ENCODE peak calls at places on chromosomes 1 and 21, in nine cellular contexts. One of them, this sample, is unnamed.

GRCh38 chr1:76073471-76073870 is 1.1 kb upstream of the ST6GALNAC3 start:
- DNase-seq in AG09309: peak; percentile 24
- DNase-seq in HL-60: no peak
- DNase-seq in A549: no peak
- DNase-seq in Calu3: no peak
- DNase-seq in progenitor cell of endocrine pancreas: no peak
- DNase-seq in omental fat pad: no peak
- DNase-seq in GM23338: peak; percentile 44
- DNase-seq in keratinocyte: no peak
- DNase-seq in this sample: peak; percentile 63

GRCh38 chr1:56301791-56302190 is 277.6 kb downstream of the PLPP3 start:
- DNase-seq in AG09309: peak; percentile 52
- DNase-seq in HL-60: no peak
- DNase-seq in progenitor cell of endocrine pancreas: no peak
- DNase-seq in omental fat pad: no peak
- DNase-seq in keratinocyte: no peak
- DNase-seq in Calu3: no peak
- DNase-seq in GM23338: no peak
- DNase-seq in A549: peak; percentile 13
- DNase-seq in this sample: no peak

GRCh38 chr1:153488731-153489130 is 28.3 kb upstream of the S100A7 start:
- DNase-seq in Calu3: no peak
- DNase-seq in HL-60: no peak
- DNase-seq in progenitor cell of endocrine pancreas: no peak
- DNase-seq in GM23338: no peak
- DNase-seq in keratinocyte: no peak
- DNase-seq in AG09309: no peak
- DNase-seq in A549: no peak
- DNase-seq in omental fat pad: no peak
- DNase-seq in this sample: no peak

GRCh38 chr1:79044974-79045650 is 38.6 kb upstream of the ADGRL4 start:
- DNase-seq in GM23338: peak; percentile 65
- DNase-seq in keratinocyte: no peak
- DNase-seq in AG09309: no peak
- DNase-seq in A549: no peak
- DNase-seq in omental fat pad: no peak
- DNase-seq in progenitor cell of endocrine pancreas: no peak
- DNase-seq in HL-60: no peak
- DNase-seq in Calu3: no peak
- DNase-seq in this sample: no peak

GRCh38 chr1:43540653-43541071 is 10.0 kb downstream of the PTPRF start:
- DNase-seq in AG09309: no peak
- DNase-seq in omental fat pad: no peak
- DNase-seq in GM23338: no peak
- DNase-seq in HL-60: no peak
- DNase-seq in progenitor cell of endocrine pancreas: no peak
- DNase-seq in keratinocyte: no peak
- DNase-seq in Calu3: no peak
- DNase-seq in A549: no peak
- DNase-seq in this sample: no peak

GRCh38 chr1:204647114-204647804 is 38.3 kb downstream of the LRRN2 start:
- DNase-seq in A549: peak; percentile 86
- DNase-seq in omental fat pad: no peak
- DNase-seq in GM23338: peak; percentile 85
- DNase-seq in keratinocyte: peak; percentile 5
- DNase-seq in progenitor cell of endocrine pancreas: no peak
- DNase-seq in AG09309: no peak
- DNase-seq in HL-60: peak; percentile 18
- DNase-seq in Calu3: peak; percentile 76
- DNase-seq in this sample: peak; percentile 54

GRCh38 chr1:32666866-32667566 is 16.0 kb downstream of the RBBP4 start:
- DNase-seq in GM23338: no peak
- DNase-seq in progenitor cell of endocrine pancreas: no peak
- DNase-seq in AG09309: no peak
- DNase-seq in omental fat pad: no peak
- DNase-seq in A549: no peak
- DNase-seq in keratinocyte: no peak
- DNase-seq in Calu3: no peak
- DNase-seq in HL-60: no peak
- DNase-seq in this sample: peak; percentile 23

GRCh38 chr1:171251042-171251740 is 2.9 kb downstream of the FMO1 start:
- DNase-seq in keratinocyte: no peak
- DNase-seq in omental fat pad: no peak
- DNase-seq in progenitor cell of endocrine pancreas: peak; percentile 25
- DNase-seq in HL-60: no peak
- DNase-seq in Calu3: peak; percentile 15
- DNase-seq in GM23338: peak; percentile 72
- DNase-seq in A549: no peak
- DNase-seq in AG09309: no peak
- DNase-seq in this sample: no peak

GRCh38 chr1:110880708-110881374 is 7.9 kb downstream of the CD53 start:
- DNase-seq in GM23338: no peak
- DNase-seq in AG09309: no peak
- DNase-seq in HL-60: no peak
- DNase-seq in Calu3: no peak
- DNase-seq in omental fat pad: no peak
- DNase-seq in progenitor cell of endocrine pancreas: no peak
- DNase-seq in A549: no peak
- DNase-seq in keratinocyte: no peak
- DNase-seq in this sample: no peak

GRCh38 chr1:156845055-156845952 is 13.6 kb downstream of the INSRR start:
- DNase-seq in Calu3: no peak
- DNase-seq in AG09309: no peak
- DNase-seq in HL-60: no peak
- DNase-seq in keratinocyte: no peak
- DNase-seq in omental fat pad: no peak
- DNase-seq in GM23338: peak; percentile 62
- DNase-seq in A549: no peak
- DNase-seq in progenitor cell of endocrine pancreas: no peak
- DNase-seq in this sample: no peak

GRCh38 chr1:213987422-213987875 is 324 bp upstream of the PROX1 start:
- DNase-seq in A549: no peak
- DNase-seq in progenitor cell of endocrine pancreas: no peak
- DNase-seq in HL-60: no peak
- DNase-seq in AG09309: no peak
- DNase-seq in keratinocyte: no peak
- DNase-seq in Calu3: no peak
- DNase-seq in omental fat pad: no peak
- DNase-seq in GM23338: no peak
- DNase-seq in this sample: no peak

GRCh38 chr1:20992327-20993056 is 184.2 kb downstream of the EIF4G3 start:
- DNase-seq in GM23338: no peak
- DNase-seq in AG09309: no peak
- DNase-seq in Calu3: no peak
- DNase-seq in HL-60: no peak
- DNase-seq in omental fat pad: no peak
- DNase-seq in A549: no peak
- DNase-seq in keratinocyte: no peak
- DNase-seq in progenitor cell of endocrine pancreas: no peak
- DNase-seq in this sample: no peak

GRCh38 chr1:165696625-165697100 is 1.7 kb downstream of the ALDH9A1 start:
- DNase-seq in GM23338: no peak
- DNase-seq in AG09309: peak; percentile 95
- DNase-seq in omental fat pad: no peak
- DNase-seq in keratinocyte: no peak
- DNase-seq in A549: no peak
- DNase-seq in progenitor cell of endocrine pancreas: no peak
- DNase-seq in Calu3: no peak
- DNase-seq in HL-60: no peak
- DNase-seq in this sample: no peak

GRCh38 chr1:89311757-89312156 is 39.1 kb upstream of the GBP5 start:
- DNase-seq in AG09309: no peak
- DNase-seq in omental fat pad: no peak
- DNase-seq in keratinocyte: no peak
- DNase-seq in HL-60: peak; percentile 43
- DNase-seq in GM23338: no peak
- DNase-seq in Calu3: peak; percentile 37
- DNase-seq in A549: no peak
- DNase-seq in progenitor cell of endocrine pancreas: no peak
- DNase-seq in this sample: peak; percentile 42

GRCh38 chr1:3753656-3754454 is 1.6 kb downstream of the CCDC27 start:
- DNase-seq in Calu3: no peak
- DNase-seq in GM23338: no peak
- DNase-seq in AG09309: no peak
- DNase-seq in A549: no peak
- DNase-seq in HL-60: no peak
- DNase-seq in progenitor cell of endocrine pancreas: no peak
- DNase-seq in keratinocyte: no peak
- DNase-seq in omental fat pad: no peak
- DNase-seq in this sample: no peak

GRCh38 chr21:46639489-46640386 is 4.3 kb downstream of the PRMT2 start:
- DNase-seq in A549: peak; percentile 34
- DNase-seq in HL-60: no peak
- DNase-seq in AG09309: no peak
- DNase-seq in keratinocyte: no peak
- DNase-seq in Calu3: no peak
- DNase-seq in omental fat pad: no peak
- DNase-seq in progenitor cell of endocrine pancreas: no peak
- DNase-seq in GM23338: peak; percentile 33
- DNase-seq in this sample: no peak
- TF ChIP-seq CTCF in A549: peak; percentile 38
- TF ChIP-seq CTCF in HL-60: peak; percentile 2
- TF ChIP-seq CTCF in AG09309: peak; percentile 34
- TF ChIP-seq CTCF in keratinocyte: no peak
- TF ChIP-seq CTCF in Calu3: no peak
- TF ChIP-seq CTCF in omental fat pad: no peak
- TF ChIP-seq CTCF in progenitor cell of endocrine pancreas: peak; percentile 33
- TF ChIP-seq CTCF in GM23338: no peak
- TF ChIP-seq CTCF in this sample: peak; percentile 43

GRCh38 chr21:36478941-36479340 is 981 bp downstream of the CLDN14 start:
- DNase-seq in keratinocyte: no peak
- DNase-seq in Calu3: no peak
- DNase-seq in A549: peak; percentile 28
- DNase-seq in GM23338: peak; percentile 53
- DNase-seq in progenitor cell of endocrine pancreas: no peak
- DNase-seq in AG09309: no peak
- DNase-seq in omental fat pad: no peak
- DNase-seq in HL-60: no peak
- DNase-seq in this sample: no peak
- TF ChIP-seq CTCF in keratinocyte: peak; percentile 20
- TF ChIP-seq CTCF in Calu3: no peak
- TF ChIP-seq CTCF in A549: peak; percentile 24
- TF ChIP-seq CTCF in GM23338: peak; percentile 63
- TF ChIP-seq CTCF in progenitor cell of endocrine pancreas: peak; percentile 30
- TF ChIP-seq CTCF in AG09309: peak; percentile 40
- TF ChIP-seq CTCF in omental fat pad: no peak
- TF ChIP-seq CTCF in HL-60: no peak
- TF ChIP-seq CTCF in this sample: no peak

DNA sequence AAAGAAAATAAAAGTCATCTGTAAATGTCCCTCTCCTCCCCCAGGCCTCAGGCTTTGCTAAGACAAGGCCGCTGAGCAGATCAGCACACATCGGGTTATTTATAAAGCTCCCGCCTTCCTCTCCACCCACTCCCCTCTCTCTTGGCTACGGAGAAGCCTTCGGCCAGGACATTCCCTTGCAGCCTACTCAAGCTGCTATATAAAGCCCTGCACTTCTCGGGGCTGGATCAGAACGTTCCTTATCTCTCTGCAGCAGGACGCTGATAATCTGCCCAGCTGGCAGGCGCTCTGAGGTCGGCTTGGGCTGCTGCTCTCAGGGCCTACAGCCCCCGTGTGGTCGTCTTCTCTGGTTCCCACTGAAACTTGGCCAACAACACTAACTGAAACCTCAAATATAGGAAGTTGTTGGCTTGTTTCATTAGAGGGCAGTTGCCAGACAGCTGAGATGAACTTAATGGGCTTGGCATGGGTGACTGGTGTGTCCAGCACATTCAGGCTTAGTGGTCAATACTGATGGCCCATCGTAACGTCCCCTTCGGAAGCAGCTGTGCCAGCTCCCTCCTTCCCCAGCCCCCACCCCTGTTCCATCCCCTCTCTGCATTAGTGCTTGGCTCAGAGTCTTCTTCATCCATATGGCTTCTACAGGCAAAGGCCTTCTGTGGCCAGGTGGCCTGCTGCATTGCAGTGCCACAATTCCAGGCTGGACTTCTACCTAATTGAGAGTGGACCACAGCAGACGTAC is 64.6 kb downstream of the IER5 start:
- DNase-seq in Calu3: no peak
- DNase-seq in progenitor cell of endocrine pancreas: no peak
- DNase-seq in AG09309: no peak
- DNase-seq in HL-60: peak; percentile 76
- DNase-seq in omental fat pad: no peak
- DNase-seq in GM23338: peak; percentile 62
- DNase-seq in A549: no peak
- DNase-seq in keratinocyte: no peak
- DNase-seq in this sample: no peak
- TF ChIP-seq CTCF in Calu3: no peak
- TF ChIP-seq CTCF in progenitor cell of endocrine pancreas: peak; percentile 38
- TF ChIP-seq CTCF in AG09309: peak; percentile 40
- TF ChIP-seq CTCF in HL-60: no peak
- TF ChIP-seq CTCF in omental fat pad: no peak
- TF ChIP-seq CTCF in GM23338: peak; percentile 40
- TF ChIP-seq CTCF in A549: no peak
- TF ChIP-seq CTCF in keratinocyte: no peak
- TF ChIP-seq CTCF in this sample: no peak

DNA sequence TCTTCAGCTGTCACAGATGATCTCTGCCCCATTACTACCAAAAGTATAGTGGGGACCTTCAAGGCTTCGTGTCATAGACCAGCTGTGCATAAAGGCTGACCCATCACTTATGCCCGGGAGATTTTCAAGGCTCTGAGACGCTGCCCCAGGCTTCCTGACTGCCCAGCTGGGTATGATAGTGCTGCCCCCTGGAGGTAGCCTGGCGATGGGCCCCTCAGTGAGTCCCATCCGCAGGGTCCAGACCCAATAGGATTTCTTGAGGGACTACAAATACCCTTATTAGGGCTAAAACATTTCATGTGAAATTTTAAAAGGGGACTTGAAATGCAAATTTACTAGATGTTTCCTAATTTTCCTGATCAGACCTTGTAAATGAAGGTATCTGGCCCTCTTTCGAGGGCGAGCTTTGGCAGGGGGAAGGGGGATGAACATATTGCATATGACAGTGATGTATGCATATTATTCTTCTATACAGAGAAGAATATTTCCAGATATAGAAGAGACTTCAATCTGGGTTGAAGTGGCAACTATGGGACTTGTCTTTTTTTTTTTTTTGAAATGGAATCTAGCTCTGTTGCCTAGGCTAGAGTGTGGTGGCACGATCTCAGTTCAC is 11.7 kb upstream of the FCMR start:
- DNase-seq in AG09309: no peak
- DNase-seq in Calu3: peak; percentile 64
- DNase-seq in A549: peak; percentile 45
- DNase-seq in GM23338: peak; percentile 86
- DNase-seq in HL-60: no peak
- DNase-seq in keratinocyte: no peak
- DNase-seq in omental fat pad: no peak
- DNase-seq in progenitor cell of endocrine pancreas: no peak
- DNase-seq in this sample: no peak
- TF ChIP-seq CTCF in AG09309: peak; percentile 54
- TF ChIP-seq CTCF in Calu3: peak; percentile 66
- TF ChIP-seq CTCF in A549: peak; percentile 43
- TF ChIP-seq CTCF in GM23338: peak; percentile 84
- TF ChIP-seq CTCF in HL-60: peak; percentile 63
- TF ChIP-seq CTCF in keratinocyte: peak; percentile 61
- TF ChIP-seq CTCF in omental fat pad: no peak
- TF ChIP-seq CTCF in progenitor cell of endocrine pancreas: peak; percentile 61
- TF ChIP-seq CTCF in this sample: peak; percentile 74

DNA sequence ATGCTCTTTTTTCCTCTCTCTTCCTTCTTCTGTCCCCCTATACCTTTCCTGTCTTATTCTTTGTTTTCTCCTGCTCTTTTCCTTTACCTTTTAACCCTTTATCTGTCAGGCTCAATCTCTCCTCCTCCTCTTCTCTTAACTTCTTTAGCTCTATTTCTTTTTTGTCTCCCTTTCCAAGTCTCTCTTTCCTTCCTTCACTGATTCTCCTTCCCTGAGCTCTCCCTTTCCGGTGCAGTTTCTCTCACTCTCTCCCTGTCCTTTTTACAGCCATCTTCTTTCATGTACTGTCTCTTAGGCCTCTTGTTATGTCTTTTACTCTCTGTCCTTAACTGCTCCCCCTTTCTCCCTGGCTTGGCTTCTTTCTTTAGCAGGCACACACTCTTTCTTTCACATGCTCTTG is 12.0 kb downstream of the SLC30A7 start:
- DNase-seq in A549: no peak
- DNase-seq in GM23338: no peak
- DNase-seq in Calu3: no peak
- DNase-seq in progenitor cell of endocrine pancreas: no peak
- DNase-seq in keratinocyte: no peak
- DNase-seq in AG09309: no peak
- DNase-seq in omental fat pad: no peak
- DNase-seq in HL-60: no peak
- DNase-seq in this sample: no peak
- TF ChIP-seq CTCF in A549: no peak
- TF ChIP-seq CTCF in GM23338: no peak
- TF ChIP-seq CTCF in Calu3: no peak
- TF ChIP-seq CTCF in progenitor cell of endocrine pancreas: no peak
- TF ChIP-seq CTCF in keratinocyte: no peak
- TF ChIP-seq CTCF in AG09309: no peak
- TF ChIP-seq CTCF in omental fat pad: no peak
- TF ChIP-seq CTCF in HL-60: no peak
- TF ChIP-seq CTCF in this sample: no peak